ENCODE peak calls at places on chromosome 7, in eight cellular contexts. One of them, this sample, is unnamed. For H3K4me1, the result is how much of the 10 kb centered on the place peaks cover.

GRCh38 chr7:100614308-100614861 is 2.0 kb downstream of the MOSPD3 start:
- DNase-seq in hepatocyte: no peak
- DNase-seq in NT2/D1: no peak
- DNase-seq in spleen: no peak
- DNase-seq in IMR-90: no peak
- DNase-seq in uterus: no peak
- DNase-seq in breast epithelium: no peak
- DNase-seq in right cardiac atrium: no peak
- DNase-seq in this sample: no peak

GRCh38 chr7:14691597-14692203 is 210.9 kb downstream of the DGKB start:
- DNase-seq in hepatocyte: peak
- DNase-seq in NT2/D1: peak
- DNase-seq in spleen: no peak
- DNase-seq in IMR-90: peak
- DNase-seq in uterus: peak
- DNase-seq in breast epithelium: no peak
- DNase-seq in right cardiac atrium: peak
- DNase-seq in this sample: no peak

GRCh38 chr7:103446046-103446520 is at the start of gene SLC26A5:
- DNase-seq in hepatocyte: peak
- DNase-seq in NT2/D1: no peak
- DNase-seq in spleen: peak
- DNase-seq in IMR-90: no peak
- DNase-seq in uterus: no peak
- DNase-seq in breast epithelium: no peak
- DNase-seq in right cardiac atrium: no peak
- DNase-seq in this sample: no peak

GRCh38 chr7:91630581-91631370 is 249.7 kb downstream of the MTERF1 start:
- DNase-seq in hepatocyte: no peak
- DNase-seq in NT2/D1: no peak
- DNase-seq in spleen: no peak
- DNase-seq in IMR-90: no peak
- DNase-seq in uterus: no peak
- DNase-seq in breast epithelium: no peak
- DNase-seq in right cardiac atrium: no peak
- DNase-seq in this sample: no peak

GRCh38 chr7:759569-759968 is 32.5 kb upstream of the PRKAR1B start:
- DNase-seq in hepatocyte: no peak
- DNase-seq in NT2/D1: no peak
- DNase-seq in spleen: peak
- DNase-seq in IMR-90: no peak
- DNase-seq in uterus: no peak
- DNase-seq in breast epithelium: no peak
- DNase-seq in right cardiac atrium: no peak
- DNase-seq in this sample: no peak

GRCh38 chr7:130380861-130381455 is 664 bp downstream of the CPA1 start:
- DNase-seq in hepatocyte: no peak
- DNase-seq in NT2/D1: no peak
- DNase-seq in spleen: no peak
- DNase-seq in IMR-90: no peak
- DNase-seq in uterus: no peak
- DNase-seq in breast epithelium: no peak
- DNase-seq in right cardiac atrium: no peak
- DNase-seq in this sample: no peak

GRCh38 chr7:140041626-140042385 is 20.9 kb downstream of the PARP12 start:
- DNase-seq in hepatocyte: no peak
- DNase-seq in NT2/D1: no peak
- DNase-seq in spleen: no peak
- DNase-seq in IMR-90: peak
- DNase-seq in uterus: no peak
- DNase-seq in breast epithelium: no peak
- DNase-seq in right cardiac atrium: no peak
- DNase-seq in this sample: no peak

GRCh38 chr7:101546308-101546936 is 82.7 kb downstream of the MYL10 start:
- DNase-seq in hepatocyte: no peak
- DNase-seq in NT2/D1: no peak
- DNase-seq in spleen: peak
- DNase-seq in IMR-90: no peak
- DNase-seq in uterus: no peak
- DNase-seq in breast epithelium: no peak
- DNase-seq in right cardiac atrium: peak
- DNase-seq in this sample: no peak

GRCh38 chr7:1555046-1555812 is 776 bp downstream of the TMEM184A start:
- DNase-seq in hepatocyte: peak
- DNase-seq in NT2/D1: peak
- DNase-seq in spleen: no peak
- DNase-seq in IMR-90: peak
- DNase-seq in uterus: peak
- DNase-seq in breast epithelium: peak
- DNase-seq in right cardiac atrium: peak
- DNase-seq in this sample: no peak

GRCh38 chr7:497346-497745 is 22.3 kb downstream of the PDGFA start:
- DNase-seq in hepatocyte: no peak
- DNase-seq in NT2/D1: no peak
- DNase-seq in spleen: peak
- DNase-seq in IMR-90: no peak
- DNase-seq in uterus: no peak
- DNase-seq in breast epithelium: no peak
- DNase-seq in right cardiac atrium: peak
- DNase-seq in this sample: no peak

GRCh38 chr7:99027241-99027640 is 116.7 kb downstream of the SMURF1 start:
- DNase-seq in hepatocyte: no peak
- DNase-seq in NT2/D1: no peak
- DNase-seq in spleen: no peak
- DNase-seq in IMR-90: peak
- DNase-seq in uterus: no peak
- DNase-seq in breast epithelium: no peak
- DNase-seq in right cardiac atrium: no peak
- DNase-seq in this sample: no peak

GRCh38 chr7:98119257-98119918 is 12.7 kb downstream of the LMTK2 start:
- DNase-seq in hepatocyte: peak
- DNase-seq in NT2/D1: no peak
- DNase-seq in spleen: no peak
- DNase-seq in IMR-90: peak
- DNase-seq in uterus: no peak
- DNase-seq in breast epithelium: no peak
- DNase-seq in right cardiac atrium: no peak
- DNase-seq in this sample: no peak

GRCh38 chr7:36600869-36601530 is 123.3 kb downstream of the AOAH start:
- DNase-seq in hepatocyte: peak
- DNase-seq in NT2/D1: no peak
- DNase-seq in spleen: no peak
- DNase-seq in IMR-90: peak
- DNase-seq in uterus: no peak
- DNase-seq in breast epithelium: no peak
- DNase-seq in right cardiac atrium: no peak
- DNase-seq in this sample: peak

GRCh38 chr7:135285547-135285946 is 51.9 kb downstream of the STRA8 start:
- DNase-seq in hepatocyte: no peak
- DNase-seq in NT2/D1: no peak
- DNase-seq in spleen: no peak
- DNase-seq in IMR-90: no peak
- DNase-seq in uterus: no peak
- DNase-seq in breast epithelium: no peak
- DNase-seq in right cardiac atrium: no peak
- DNase-seq in this sample: no peak

GRCh38 chr7:14900051-14900450 is 2.5 kb downstream of the DGKB start:
- DNase-seq in hepatocyte: no peak
- DNase-seq in NT2/D1: no peak
- DNase-seq in spleen: no peak
- DNase-seq in IMR-90: peak
- DNase-seq in uterus: no peak
- DNase-seq in breast epithelium: no peak
- DNase-seq in right cardiac atrium: no peak
- DNase-seq in this sample: no peak

GRCh38 chr7:143042821-143043271 is 9.3 kb upstream of the OR6V1 start:
- DNase-seq in hepatocyte: peak
- DNase-seq in NT2/D1: no peak
- DNase-seq in spleen: no peak
- DNase-seq in IMR-90: no peak
- DNase-seq in uterus: no peak
- DNase-seq in breast epithelium: no peak
- DNase-seq in right cardiac atrium: no peak
- DNase-seq in this sample: no peak

GRCh38 chr7:142194201-142194600 is 63.7 kb downstream of the PRSS58 start:
- DNase-seq in hepatocyte: no peak
- DNase-seq in NT2/D1: no peak
- DNase-seq in spleen: no peak
- DNase-seq in IMR-90: no peak
- DNase-seq in uterus: no peak
- DNase-seq in breast epithelium: no peak
- DNase-seq in right cardiac atrium: no peak
- DNase-seq in this sample: no peak

GRCh38 chr7:98348726-98349474 is 52.0 kb downstream of the BAIAP2L1 start:
- DNase-seq in hepatocyte: no peak
- DNase-seq in NT2/D1: no peak
- DNase-seq in spleen: no peak
- DNase-seq in IMR-90: no peak
- DNase-seq in uterus: no peak
- DNase-seq in breast epithelium: no peak
- DNase-seq in right cardiac atrium: no peak
- DNase-seq in this sample: no peak

GRCh38 chr7:113891828-113892227 is 27.0 kb downstream of the PPP1R3A start:
- DNase-seq in hepatocyte: no peak
- DNase-seq in NT2/D1: no peak
- DNase-seq in spleen: no peak
- DNase-seq in IMR-90: peak
- DNase-seq in uterus: no peak
- DNase-seq in breast epithelium: no peak
- DNase-seq in right cardiac atrium: no peak
- DNase-seq in this sample: no peak

DNA sequence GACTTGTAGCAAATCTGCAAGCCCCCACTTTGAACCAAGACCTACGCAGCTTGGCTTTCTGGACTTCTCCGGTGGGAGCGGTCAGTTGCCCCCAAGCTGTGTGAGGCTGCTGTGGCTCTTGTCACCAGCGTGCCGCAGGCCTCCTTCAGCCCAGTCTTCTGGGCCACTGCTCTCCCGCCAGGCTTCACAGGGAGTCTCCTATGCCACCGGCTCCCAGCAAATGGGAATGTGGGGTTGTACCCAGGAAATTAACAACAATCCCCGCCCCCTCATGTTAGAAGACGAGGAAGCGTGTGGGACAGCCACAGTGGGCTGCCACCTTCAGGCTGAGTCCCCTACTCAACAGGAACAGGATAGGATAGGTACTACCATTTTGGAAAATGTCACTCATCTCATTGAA is 4.2 kb downstream of the WDR86 start:
- DNase-seq in hepatocyte: no peak
- DNase-seq in NT2/D1: no peak
- DNase-seq in spleen: no peak
- DNase-seq in IMR-90: no peak
- DNase-seq in uterus: no peak
- DNase-seq in breast epithelium: no peak
- DNase-seq in right cardiac atrium: no peak
- DNase-seq in this sample: no peak
- H3K4me1 ChIP-seq in hepatocyte: under half
- H3K4me1 ChIP-seq in NT2/D1: under half
- H3K4me1 ChIP-seq in spleen: under half
- H3K4me1 ChIP-seq in IMR-90: under half
- H3K4me1 ChIP-seq in uterus: under half
- H3K4me1 ChIP-seq in breast epithelium: under half
- H3K4me1 ChIP-seq in right cardiac atrium: under half
- H3K4me1 ChIP-seq in this sample: under half

GRCh38 chr7:8125680-8126444 is 136.1 kb downstream of the ICA1 start:
- DNase-seq in hepatocyte: no peak
- DNase-seq in NT2/D1: no peak
- DNase-seq in spleen: peak
- DNase-seq in IMR-90: no peak
- DNase-seq in uterus: no peak
- DNase-seq in breast epithelium: no peak
- DNase-seq in right cardiac atrium: no peak
- DNase-seq in this sample: no peak
- H3K4me1 ChIP-seq in hepatocyte: under half
- H3K4me1 ChIP-seq in NT2/D1: under half
- H3K4me1 ChIP-seq in spleen: under half
- H3K4me1 ChIP-seq in IMR-90: under half
- H3K4me1 ChIP-seq in uterus: under half
- H3K4me1 ChIP-seq in breast epithelium: under half
- H3K4me1 ChIP-seq in right cardiac atrium: under half
- H3K4me1 ChIP-seq in this sample: under half

GRCh38 chr7:145265180-145265579 is 429.3 kb upstream of the TPK1 start:
- DNase-seq in hepatocyte: no peak
- DNase-seq in NT2/D1: no peak
- DNase-seq in spleen: no peak
- DNase-seq in IMR-90: no peak
- DNase-seq in uterus: no peak
- DNase-seq in breast epithelium: no peak
- DNase-seq in right cardiac atrium: no peak
- DNase-seq in this sample: no peak

GRCh38 chr7:145269418-145270161 is 433.7 kb upstream of the TPK1 start:
- DNase-seq in hepatocyte: no peak
- DNase-seq in NT2/D1: peak
- DNase-seq in spleen: peak
- DNase-seq in IMR-90: no peak
- DNase-seq in uterus: no peak
- DNase-seq in breast epithelium: no peak
- DNase-seq in right cardiac atrium: peak
- DNase-seq in this sample: no peak

GRCh38 chr7:145263886-145264285 is 428.0 kb upstream of the TPK1 start:
- DNase-seq in hepatocyte: no peak
- DNase-seq in NT2/D1: no peak
- DNase-seq in spleen: no peak
- DNase-seq in IMR-90: no peak
- DNase-seq in uterus: no peak
- DNase-seq in breast epithelium: no peak
- DNase-seq in right cardiac atrium: no peak
- DNase-seq in this sample: no peak
- H3K4me1 ChIP-seq in hepatocyte: under half
- H3K4me1 ChIP-seq in NT2/D1: under half
- H3K4me1 ChIP-seq in spleen: under half
- H3K4me1 ChIP-seq in IMR-90: under half
- H3K4me1 ChIP-seq in uterus: under half
- H3K4me1 ChIP-seq in breast epithelium: under half
- H3K4me1 ChIP-seq in right cardiac atrium: under half
- H3K4me1 ChIP-seq in this sample: under half

DNA sequence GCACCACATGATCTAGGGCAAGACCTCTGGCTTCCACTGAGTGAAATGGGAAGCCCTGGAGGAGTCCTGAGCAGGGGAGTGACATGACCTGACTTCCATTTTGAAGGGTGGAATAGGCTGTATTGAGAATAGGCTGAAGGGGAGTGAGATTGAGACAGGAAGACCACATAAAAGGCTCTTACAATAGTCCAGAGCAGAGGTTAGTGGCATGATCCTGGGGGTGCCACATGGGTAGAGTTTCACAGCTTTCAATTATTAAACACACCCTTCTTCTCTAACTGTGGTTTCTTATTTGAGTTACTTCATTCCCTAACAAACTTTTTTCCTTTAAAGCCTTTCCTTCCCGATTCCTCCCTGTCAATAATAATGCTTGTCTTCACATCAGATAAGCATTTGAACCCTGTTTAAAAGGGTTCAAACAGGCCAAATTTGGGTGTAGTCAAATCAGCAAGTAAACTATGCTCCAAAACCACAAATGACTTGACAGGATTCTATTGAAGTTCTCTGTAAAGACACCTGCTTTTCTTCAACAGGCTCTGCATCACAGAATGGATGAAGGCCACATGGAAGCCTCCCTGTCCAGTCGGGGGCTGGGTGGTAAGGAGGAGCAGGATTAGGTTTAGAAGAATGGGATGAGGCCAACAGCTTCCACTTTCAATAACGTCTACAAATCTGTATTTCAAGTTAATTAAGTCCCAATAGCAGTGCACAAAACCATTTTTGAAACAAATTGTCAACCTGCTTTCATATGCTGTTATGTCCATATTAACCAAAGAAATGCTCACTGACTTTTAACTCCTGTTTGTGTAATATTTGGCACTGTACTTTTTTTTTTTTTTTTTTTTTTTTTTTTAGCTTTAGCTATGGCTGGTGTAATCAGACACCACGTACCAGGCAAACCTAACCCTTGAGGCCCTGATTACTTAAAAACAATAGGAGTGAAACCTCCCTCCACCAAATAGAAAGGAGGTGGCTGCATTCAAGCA is 131.9 kb downstream of the NRCAM start:
- DNase-seq in hepatocyte: no peak
- DNase-seq in NT2/D1: no peak
- DNase-seq in spleen: no peak
- DNase-seq in IMR-90: no peak
- DNase-seq in uterus: no peak
- DNase-seq in breast epithelium: no peak
- DNase-seq in right cardiac atrium: no peak
- DNase-seq in this sample: no peak
- H3K4me1 ChIP-seq in hepatocyte: under half
- H3K4me1 ChIP-seq in NT2/D1: under half
- H3K4me1 ChIP-seq in spleen: under half
- H3K4me1 ChIP-seq in IMR-90: under half
- H3K4me1 ChIP-seq in uterus: under half
- H3K4me1 ChIP-seq in breast epithelium: under half
- H3K4me1 ChIP-seq in right cardiac atrium: under half
- H3K4me1 ChIP-seq in this sample: under half